ENCODE peak calls at places on chromosomes 3 and 15, in eight cellular contexts. U, R, H, O, I, P, Q and C are unnamed samples.

GRCh38 chr15:60633426-60633968 is 154.6 kb upstream of the ICE2 start:
- DNase-seq in Q (no peak), I (no peak), O (no peak), U (no peak), R (no peak), P (no peak), H (no peak), C (no peak)

GRCh38 chr3:11944052-11944673 is 60.0 kb upstream of the SYN2 start:
- DNase-seq in R (no peak), Q (peak), U (no peak), P (no peak), H (no peak), I (peak), O (no peak), C (peak)

GRCh38 chr15:77070180-77070499 is 769 bp downstream of the TSPAN3 start:
- DNase-seq in I (no peak), P (no peak), Q (no peak), O (no peak), U (no peak), H (no peak), R (no peak), C (no peak)

GRCh38 chr3:122730240-122730639 is 49.6 kb downstream of the PARP14 start:
- DNase-seq in O (no peak), R (no peak), H (no peak), I (no peak), U (no peak), P (no peak), Q (no peak), C (no peak)

GRCh38 chr15:29936353-29937049 is 114.2 kb upstream of the TJP1 start:
- DNase-seq in H (no peak), U (no peak), P (no peak), R (no peak), O (no peak), Q (no peak), I (no peak), C (peak)

GRCh38 chr3:135516143-135516542 is 449.4 kb upstream of the PPP2R3A start:
- DNase-seq in I (peak), R (no peak), H (no peak), P (no peak), Q (no peak), U (no peak), O (no peak), C (peak)

GRCh38 chr3:71245052-71245488 is 338.5 kb downstream of the FOXP1 start:
- DNase-seq in Q (no peak), I (peak), P (no peak), O (no peak), H (no peak), R (no peak), U (no peak), C (peak)

GRCh38 chr3:184145120-184145524 is 10.0 kb downstream of the EIF2B5 start:
- DNase-seq in I (peak), R (no peak), H (peak), O (no peak), P (no peak), Q (peak), U (no peak), C (peak)

GRCh38 chr15:101664303-101664913 is 12.2 kb upstream of the TM2D3 start:
- DNase-seq in Q (no peak), O (no peak), P (no peak), U (no peak), H (no peak), I (peak), R (no peak), C (peak)

GRCh38 chr3:4718179-4718736 is 225.1 kb downstream of the ITPR1 start:
- DNase-seq in I (no peak), P (no peak), U (no peak), H (no peak), O (no peak), Q (no peak), R (no peak), C (no peak)

GRCh38 chr15:64773606-64774555 is 1.5 kb downstream of the RBPMS2 start:
- DNase-seq in H (no peak), O (no peak), U (no peak), P (no peak), Q (no peak), I (no peak), R (no peak), C (no peak)
- H3K4me3 ChIP-seq in H (no peak), O (peak), U (peak), P (peak), Q (peak), I (peak), R (peak), C (no peak)

GRCh38 chr3:175416600-175416999 is 557.5 kb downstream of the NAALADL2 start:
- DNase-seq in U (no peak), I (no peak), H (no peak), O (no peak), P (no peak), Q (no peak), R (no peak), C (no peak)
- TF ChIP-seq CTCF in U (no peak), I (no peak), H (no peak), O (no peak), P (no peak), Q (no peak), R (no peak), C (no peak)

DNA sequence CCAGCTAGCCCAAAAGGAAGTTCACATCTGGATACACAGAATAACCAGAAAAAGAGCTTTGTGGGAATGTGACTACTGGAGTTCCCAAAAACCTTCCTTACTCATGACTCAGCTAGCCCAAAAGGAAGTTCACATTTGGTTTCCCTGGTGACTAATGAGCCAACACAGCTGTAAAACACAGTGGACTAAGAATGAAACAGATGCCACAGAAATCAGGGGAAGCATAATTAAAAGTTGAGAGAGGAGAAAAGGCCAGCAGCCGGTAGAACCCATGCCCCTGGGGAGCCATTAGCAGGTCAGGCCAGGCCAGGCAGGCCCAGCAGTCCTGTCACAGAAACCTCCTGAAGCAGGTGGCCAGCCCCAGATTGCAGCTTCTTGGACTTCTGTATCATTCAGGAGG is 130.3 kb downstream of the GHSR start:
- DNase-seq in P (no peak), Q (no peak), H (peak), R (no peak), I (peak), U (peak), O (peak), C (peak)
- H3K4me3 ChIP-seq in P (peak), Q (no peak), H (no peak), R (no peak), I (no peak), U (no peak), O (no peak), C (no peak)

GRCh38 chr3:148366743-148367410 is 330.8 kb upstream of the AGTR1 start:
- DNase-seq in U (no peak), I (peak), P (no peak), R (no peak), H (peak), Q (no peak), O (no peak), C (peak)
- TF ChIP-seq CTCF in U (no peak), I (peak), P (no peak), R (no peak), H (peak), Q (no peak), O (no peak), C (peak)

DNA sequence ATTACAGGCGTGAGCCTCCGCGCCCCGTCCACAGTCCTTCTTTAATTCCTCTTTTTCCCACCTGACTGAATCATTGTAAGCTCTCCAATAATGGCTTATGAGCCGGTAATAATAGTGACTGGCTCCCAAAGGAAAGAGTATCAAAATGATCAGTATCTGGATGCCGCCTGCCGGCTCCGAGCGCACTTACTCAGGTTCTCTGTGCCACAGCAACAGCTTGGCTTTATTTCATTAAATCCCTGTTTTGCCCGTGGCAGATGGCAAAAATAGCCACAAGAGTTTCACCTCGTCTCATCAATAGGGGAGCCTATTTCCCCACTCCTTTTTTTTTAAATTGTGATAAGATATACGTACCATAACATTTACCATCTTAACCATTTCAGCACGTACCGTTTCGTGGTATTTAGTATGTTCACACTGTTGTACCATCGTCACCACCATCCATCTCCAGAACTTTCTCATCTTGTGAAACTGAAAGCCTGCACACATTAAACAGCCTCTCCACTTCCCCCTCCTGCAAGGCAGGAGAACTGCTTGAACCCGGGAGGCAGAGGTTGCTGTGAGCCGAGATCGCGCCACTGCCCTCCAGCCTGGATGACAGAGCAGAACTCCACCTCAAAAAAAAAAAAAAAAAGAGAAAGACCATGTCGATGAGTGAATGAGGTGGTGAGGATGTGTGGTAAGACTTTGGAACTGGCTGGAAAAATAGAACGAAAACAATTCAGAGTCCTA is 80.7 kb upstream of the DLG1 start:
- DNase-seq in Q (no peak), P (no peak), O (no peak), I (no peak), U (no peak), H (no peak), R (peak), C (no peak)
- H3K4me3 ChIP-seq in Q (no peak), P (no peak), O (no peak), I (no peak), U (no peak), H (no peak), R (no peak), C (no peak)

GRCh38 chr3:141465221-141465620 is 21.6 kb upstream of the RASA2 start:
- DNase-seq in O (no peak), H (no peak), P (no peak), I (no peak), R (no peak), Q (no peak), U (no peak), C (peak)
- TF ChIP-seq CTCF in O (peak), H (no peak), P (no peak), I (peak), R (no peak), Q (no peak), U (peak), C (peak)

DNA sequence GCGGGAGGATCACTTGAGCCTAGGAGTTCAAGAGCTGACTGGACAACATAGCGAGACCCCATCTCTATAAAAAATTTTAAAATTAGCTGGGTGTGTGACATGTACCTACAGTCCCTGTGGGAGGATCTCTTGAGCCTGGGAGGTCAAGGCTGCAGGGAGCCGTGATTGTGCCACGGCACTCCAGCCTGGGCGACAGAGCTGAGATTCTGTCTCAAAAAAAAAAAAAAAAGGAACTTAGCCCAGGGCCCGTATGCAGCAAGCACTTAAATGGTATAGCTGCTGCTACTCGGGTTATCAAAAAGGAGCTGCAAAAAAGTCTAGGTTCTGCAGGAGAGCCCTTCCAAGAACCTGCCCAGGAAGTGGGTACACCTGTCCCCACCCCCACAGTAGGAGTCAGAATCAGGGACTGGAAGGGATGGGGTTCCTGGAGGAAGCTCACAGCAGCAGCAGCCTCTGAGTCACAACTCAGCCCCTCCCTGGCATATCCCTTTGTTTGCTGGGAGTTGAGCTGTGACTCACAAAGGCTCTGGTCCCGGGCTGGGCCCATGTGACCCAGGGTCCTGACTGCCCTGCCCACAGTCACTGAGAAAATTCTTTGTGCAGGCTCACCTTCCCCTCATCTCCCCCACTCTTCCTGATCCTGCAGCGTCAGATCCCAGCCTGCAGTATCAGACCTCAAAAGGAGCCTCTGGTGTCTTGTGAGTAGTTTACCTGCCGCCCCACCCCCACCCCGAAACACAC is at the start of gene SPATA12:
- DNase-seq in R (peak), H (no peak), Q (peak), O (peak), P (peak), U (peak), I (peak), C (peak)
- H3K4me3 ChIP-seq in R (no peak), H (no peak), Q (no peak), O (no peak), P (peak), U (no peak), I (no peak), C (no peak)

DNA sequence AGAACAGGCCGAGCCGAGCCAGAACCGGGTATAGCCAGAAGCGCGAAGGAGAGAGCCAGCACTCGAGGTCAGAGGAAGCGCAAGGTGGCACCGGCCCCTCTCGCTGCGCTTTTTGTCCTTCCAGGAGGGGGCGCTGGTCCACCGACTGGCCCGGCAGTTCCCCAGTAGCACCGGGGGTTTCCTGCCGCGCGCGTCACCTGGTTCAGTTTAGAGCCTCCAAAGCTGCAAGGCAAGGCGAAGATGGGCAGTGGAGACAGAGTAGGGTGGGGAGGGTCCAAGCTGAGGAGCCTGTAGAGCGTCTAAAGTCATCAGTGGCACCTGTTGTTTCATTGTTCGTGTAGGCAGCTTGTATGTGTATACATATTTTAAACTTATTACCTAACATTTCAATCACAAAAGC is 7.6 kb upstream of the NR2E3 start:
- DNase-seq in Q (no peak), U (no peak), R (no peak), O (no peak), I (no peak), P (no peak), H (peak), C (no peak)
- TF ChIP-seq CTCF in Q (no peak), U (no peak), R (peak), O (no peak), I (peak), P (no peak), H (peak), C (peak)

DNA sequence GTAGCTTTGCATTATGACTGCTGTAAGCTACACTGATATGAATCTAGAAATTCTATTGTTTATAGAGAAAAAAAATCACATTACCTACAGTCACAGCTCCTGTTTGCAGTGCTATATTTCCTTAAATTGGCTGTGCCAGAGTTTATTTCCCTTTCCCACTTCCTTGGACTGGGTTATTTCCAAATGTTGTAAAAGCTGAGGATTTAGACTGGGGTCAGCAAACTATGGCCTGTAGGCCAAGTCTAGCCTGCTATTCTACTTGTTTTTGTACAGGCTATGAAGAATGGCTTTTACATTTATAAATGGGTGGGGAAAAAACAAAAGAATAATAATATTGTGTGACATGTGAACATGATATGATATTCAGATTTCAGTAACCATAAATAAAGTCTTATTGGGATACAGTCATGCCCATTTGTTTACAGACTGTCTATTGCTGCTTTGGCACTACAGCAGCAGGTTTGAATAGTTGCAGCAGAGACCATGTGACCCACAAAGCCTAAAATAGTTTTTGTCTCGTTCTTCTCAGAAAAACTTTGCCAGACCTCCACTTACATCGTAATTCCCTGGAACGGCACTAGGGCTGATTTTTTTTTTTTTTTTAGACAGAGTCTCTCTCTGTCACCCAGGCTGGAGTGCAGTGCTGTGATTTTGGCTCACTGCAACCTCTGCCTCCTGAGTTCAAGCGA is 7.8 kb downstream of the GLDN start:
- DNase-seq in O (no peak), Q (no peak), H (no peak), I (no peak), U (no peak), P (no peak), R (no peak), C (peak)
- H3K4me3 ChIP-seq in O (no peak), Q (no peak), H (no peak), I (no peak), U (no peak), P (peak), R (no peak), C (no peak)